ENCODE peak calls at places on chromosomes 3 and 15, in six cellular contexts. E is activated CD4-positive, alpha-beta T cell treated with anti-CD3 and anti-CD28 coated beads for 4 hours; I is stimulated activated CD4-positive, alpha-beta T cell treated with anti-CD3 and anti-CD28 coated beads, Interleukin-1b, Interleukin-23, amount 100 ng/mL, for 48 hours; G is activated CD4-positive, alpha-beta memory T cell treated with anti-CD3 and anti-CD28 coated beads, Interleukin-2, amount 10 ng/mL, durations not matched to agents 7 days and 5 days; N is T-helper 2 cell; P is endothelial cell. Z is an unnamed sample.

GRCh38 chr3:108182339-108182738 is 39.9 kb downstream of the IFT57 start:
- DNase-seq in E (no peak), I (no peak), G (no peak), N (no peak), P (no peak), Z (no peak)

GRCh38 chr3:52983336-52983807 is 62.5 kb downstream of the SFMBT1 start:
- DNase-seq in E (peak), I (peak), G (peak), N (peak), P (no peak), Z (peak)

GRCh38 chr15:70243686-70244540 is 146.2 kb upstream of the TLE3 start:
- DNase-seq in E (no peak), I (no peak), G (no peak), N (no peak), P (no peak), Z (no peak)

GRCh38 chr3:74897006-74897405 is 282.5 kb upstream of the CNTN3 start:
- DNase-seq in E (no peak), I (no peak), G (no peak), N (no peak), P (peak), Z (no peak)

GRCh38 chr3:19947549-19948071 is 713 bp downstream of the RAB5A start:
- DNase-seq in E (peak), I (peak), G (peak), N (peak), P (peak), Z (peak)

GRCh38 chr3:138327831-138328230 is 1.8 kb downstream of the NME9 start:
- DNase-seq in E (no peak), I (no peak), G (no peak), N (no peak), P (no peak), Z (no peak)

GRCh38 chr15:99931703-99932603 is 198.7 kb upstream of the LYSMD4 start:
- DNase-seq in E (no peak), I (no peak), G (no peak), N (no peak), P (no peak), Z (no peak)

GRCh38 chr3:111373861-111374260 is 168.1 kb upstream of the CD96 start:
- DNase-seq in E (no peak), I (no peak), G (no peak), N (no peak), P (no peak), Z (no peak)

GRCh38 chr15:69393831-69394491 is 20.2 kb upstream of the KIF23 start:
- DNase-seq in E (no peak), I (no peak), G (no peak), N (no peak), P (no peak), Z (no peak)

GRCh38 chr15:70853270-70853854 is 595 bp downstream of the LARP6 start:
- DNase-seq in E (no peak), I (peak), G (no peak), N (no peak), P (peak), Z (peak)

GRCh38 chr3:64141476-64141875 is 83.8 kb downstream of the PRICKLE2 start:
- DNase-seq in E (no peak), I (no peak), G (no peak), N (no peak), P (no peak), Z (no peak)

GRCh38 chr3:108835101-108835500 is 12.5 kb downstream of the TRAT1 start:
- DNase-seq in E (peak), I (peak), G (peak), N (no peak), P (no peak), Z (no peak)

GRCh38 chr3:174126990-174127758 is 729.6 kb downstream of the NLGN1 start:
- DNase-seq in E (no peak), I (no peak), G (no peak), N (no peak), P (no peak), Z (no peak)

GRCh38 chr15:55827204-55827603 is 84.3 kb upstream of the PRTG start:
- DNase-seq in E (no peak), I (no peak), G (no peak), N (no peak), P (no peak), Z (no peak)

GRCh38 chr3:193997228-193998192 is 138.4 kb upstream of the HES1 start:
- DNase-seq in E (no peak), I (no peak), G (no peak), N (no peak), P (no peak), Z (no peak)

GRCh38 chr15:83250766-83251165 is 33.7 kb downstream of the BNC1 start:
- DNase-seq in E (no peak), I (no peak), G (no peak), N (no peak), P (no peak), Z (no peak)

GRCh38 chr3:53677406-53677805 is 168.8 kb downstream of the CHDH start:
- DNase-seq in E (no peak), I (no peak), G (no peak), N (no peak), P (no peak), Z (peak)

GRCh38 chr15:99844150-99844549 is 110.9 kb upstream of the LYSMD4 start:
- DNase-seq in E (no peak), I (no peak), G (no peak), N (no peak), P (no peak), Z (no peak)

GRCh38 chr15:73804421-73804820 is 51.3 kb upstream of the INSYN1 start:
- DNase-seq in E (no peak), I (no peak), G (no peak), N (no peak), P (no peak), Z (no peak)

GRCh38 chr3:111434941-111435622 is 106.9 kb upstream of the CD96 start:
- DNase-seq in E (no peak), I (no peak), G (no peak), N (no peak), P (no peak), Z (no peak)

GRCh38 chr15:90697180-90697579 is 20.0 kb upstream of the BLM start:
- DNase-seq in E (no peak), I (no peak), G (peak), N (no peak), P (no peak), Z (no peak)

GRCh38 chr3:182567666-182568065 is 225.6 kb upstream of the ATP11B start:
- DNase-seq in E (no peak), I (no peak), G (no peak), N (no peak), P (no peak), Z (no peak)

GRCh38 chr15:85047271-85047948 is 65.8 kb downstream of the PDE8A start:
- DNase-seq in E (no peak), I (no peak), G (no peak), N (no peak), P (peak), Z (no peak)

GRCh38 chr3:154121236-154122095 is at the start of gene ARHGEF26:
- DNase-seq in E (peak), I (peak), G (peak), N (peak), P (peak), Z (peak)

GRCh38 chr3:140467104-140467577 is 210.7 kb upstream of the TRIM42 start:
- DNase-seq in E (no peak), I (peak), G (no peak), N (no peak), P (no peak), Z (no peak)

GRCh38 chr3:62259924-62260323 is 113.4 kb downstream of the FEZF2 start:
- DNase-seq in E (no peak), I (no peak), G (no peak), N (no peak), P (no peak), Z (no peak)

GRCh38 chr3:97257942-97258341 is 443.5 kb downstream of the EPHA6 start:
- DNase-seq in E (no peak), I (no peak), G (no peak), N (no peak), P (no peak), Z (no peak)